ENCODE peak calls at places on chromosome 11, in four cellular contexts. D, A, C and J are unnamed samples.

GRCh38 chr11:34303028-34303427 is 54.8 kb downstream of the ABTB2 start:
- DNase-seq in D (peak), A (no peak), C (no peak), J (no peak)

GRCh38 chr11:126231725-126232459 is 20.3 kb downstream of the FAM118B start:
- DNase-seq in D (no peak), A (no peak), C (no peak), J (peak)

GRCh38 chr11:6022954-6023353 is 7.6 kb downstream of the OR56A1 start:
- DNase-seq in D (peak), A (no peak), C (peak), J (peak)

GRCh38 chr11:64186205-64187165 is 514 bp downstream of the STIP1 start:
- DNase-seq in D (peak), A (no peak), C (no peak), J (peak)

GRCh38 chr11:69546735-69547370 is 65.4 kb downstream of the LINC01488 start:
- DNase-seq in D (no peak), A (no peak), C (peak), J (no peak)

GRCh38 chr11:45834298-45834756 is 12.9 kb upstream of the CRY2 start:
- DNase-seq in D (peak), A (no peak), C (no peak), J (no peak)

GRCh38 chr11:8717876-8718753 is 35.5 kb downstream of the RPL27A start:
- DNase-seq in D (peak), A (no peak), C (no peak), J (peak)

GRCh38 chr11:16191212-16191851 is 165.0 kb downstream of the SOX6 start:
- DNase-seq in D (peak), A (no peak), C (no peak), J (no peak)

GRCh38 chr11:44944181-44944852 is 6.4 kb downstream of the TP53I11 start:
- DNase-seq in D (no peak), A (no peak), C (no peak), J (no peak)

GRCh38 chr11:8384199-8384821 is 120.6 kb upstream of the LMO1 start:
- DNase-seq in D (peak), A (no peak), C (no peak), J (peak)

GRCh38 chr11:7348432-7349298 is 97.0 kb downstream of the SYT9 start:
- DNase-seq in D (no peak), A (peak), C (no peak), J (no peak)

GRCh38 chr11:77301510-77301909 is at the start of gene GDPD4:
- DNase-seq in D (no peak), A (no peak), C (no peak), J (no peak)

GRCh38 chr11:128179049-128179448 is 408.3 kb downstream of the ETS1 start:
- DNase-seq in D (no peak), A (peak), C (no peak), J (no peak)

GRCh38 chr11:29025001-29025400 is 916.8 kb downstream of the METTL15 start:
- DNase-seq in D (no peak), A (no peak), C (no peak), J (no peak)

GRCh38 chr11:1130276-1131032 is 27.3 kb upstream of the MUC5AC start:
- DNase-seq in D (no peak), A (peak), C (no peak), J (no peak)

GRCh38 chr11:69152748-69153446 is 2.8 kb upstream of the SMIM38 start:
- DNase-seq in D (no peak), A (no peak), C (no peak), J (no peak)

GRCh38 chr11:29159552-29160465 is 857.0 kb downstream of the KCNA4 start:
- DNase-seq in D (peak), A (peak), C (no peak), J (peak)

GRCh38 chr11:80815752-80816453 is 1375.1 kb upstream of the TENM4 start:
- DNase-seq in D (peak), A (no peak), C (peak), J (peak)

GRCh38 chr11:119683783-119684182 is 45.2 kb downstream of the NECTIN1 start:
- DNase-seq in D (no peak), A (no peak), C (no peak), J (no peak)

GRCh38 chr11:97993565-97993964 is 1027.2 kb upstream of the CNTN5 start:
- DNase-seq in D (no peak), A (no peak), C (no peak), J (no peak)

GRCh38 chr11:10651579-10652361 is 41.8 kb downstream of the IRAG1 start:
- DNase-seq in D (no peak), A (no peak), C (no peak), J (no peak)

GRCh38 chr11:102171101-102171500 is 60.9 kb downstream of the YAP1 start:
- DNase-seq in D (no peak), A (no peak), C (no peak), J (peak)

GRCh38 chr11:69398529-69399492 is 82.7 kb upstream of the LINC01488 start:
- DNase-seq in D (peak), A (no peak), C (no peak), J (no peak)

GRCh38 chr11:114416441-114416928 is 16.0 kb downstream of the RBM7 start:
- DNase-seq in D (no peak), A (no peak), C (no peak), J (no peak)

GRCh38 chr11:133086518-133086917 is 445.8 kb downstream of the OPCML start:
- DNase-seq in D (no peak), A (no peak), C (no peak), J (no peak)

GRCh38 chr11:63212742-63213141 is 30.7 kb downstream of the SLC22A25 start:
- DNase-seq in D (peak), A (peak), C (no peak), J (peak)

GRCh38 chr11:133361689-133361994 is 170.7 kb downstream of the OPCML start:
- DNase-seq in D (no peak), A (no peak), C (no peak), J (no peak)

GRCh38 chr11:111378773-111379499 is at the start of gene POU2AF1:
- DNase-seq in D (no peak), A (no peak), C (peak), J (no peak)
- TF ChIP-seq MAX in D (no peak), A (no peak), C (peak), J (no peak)

GRCh38 chr11:108886608-108887007 is 221.7 kb downstream of the DDX10 start:
- DNase-seq in D (no peak), A (no peak), C (no peak), J (peak)

GRCh38 chr11:108882211-108882831 is 217.5 kb downstream of the DDX10 start:
- DNase-seq in D (no peak), A (no peak), C (no peak), J (no peak)

GRCh38 chr11:108880510-108880909 is 215.6 kb downstream of the DDX10 start:
- DNase-seq in D (no peak), A (no peak), C (no peak), J (peak)

GRCh38 chr11:108881136-108881535 is 216.3 kb downstream of the DDX10 start:
- DNase-seq in D (no peak), A (no peak), C (no peak), J (no peak)
- H3K4me3 ChIP-seq in D (no peak), A (no peak), C (no peak), J (no peak)

GRCh38 chr11:116175707-116176106 is 597.1 kb downstream of the BUD13 start:
- DNase-seq in D (no peak), A (no peak), C (no peak), J (no peak)

GRCh38 chr11:116171271-116172140 is 601.3 kb downstream of the BUD13 start:
- DNase-seq in D (no peak), A (no peak), C (no peak), J (no peak)

GRCh38 chr11:116173946-116174911 is 598.6 kb downstream of the BUD13 start:
- DNase-seq in D (no peak), A (no peak), C (no peak), J (no peak)

GRCh38 chr11:116172156-116172555 is 600.6 kb downstream of the BUD13 start:
- DNase-seq in D (no peak), A (no peak), C (no peak), J (no peak)

DNA sequence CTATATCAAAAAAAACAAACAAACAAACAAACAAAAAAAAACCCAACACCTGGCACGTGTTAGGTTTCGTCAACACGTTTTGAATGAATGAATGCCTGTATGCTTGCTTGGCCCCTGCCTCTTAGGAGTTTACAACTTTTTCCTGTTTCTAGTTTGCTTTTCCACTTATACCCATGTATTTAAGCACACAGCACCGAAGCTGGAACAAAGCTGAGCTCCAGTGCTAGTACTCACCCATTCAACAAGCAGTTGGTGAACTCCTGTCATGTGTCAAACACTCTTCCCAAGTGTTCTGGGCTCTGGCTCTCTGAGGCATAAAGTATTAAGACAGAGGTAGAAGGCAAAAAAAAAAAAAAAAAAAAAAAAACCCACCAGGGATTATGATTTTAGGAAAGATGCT is 599.3 kb downstream of the BUD13 start:
- DNase-seq in D (no peak), A (no peak), C (no peak), J (no peak)
- TF ChIP-seq MAX in D (no peak), A (no peak), C (no peak), J (no peak)

GRCh38 chr11:48055292-48056132 is 75.2 kb downstream of the PTPRJ start:
- DNase-seq in D (peak), A (no peak), C (no peak), J (no peak)
- H3K4me3 ChIP-seq in D (peak), A (no peak), C (peak), J (no peak)

GRCh38 chr11:117959438-117960149 is 26.6 kb upstream of the IL10RA start:
- DNase-seq in D (peak), A (no peak), C (no peak), J (no peak)
- TF ChIP-seq MAX in D (no peak), A (no peak), C (no peak), J (no peak)

GRCh38 chr11:67287355-67288197 is 1.5 kb upstream of the ANKRD13D start:
- DNase-seq in D (peak), A (no peak), C (no peak), J (no peak)
- H3K4me3 ChIP-seq in D (peak), A (peak), C (peak), J (no peak)

DNA sequence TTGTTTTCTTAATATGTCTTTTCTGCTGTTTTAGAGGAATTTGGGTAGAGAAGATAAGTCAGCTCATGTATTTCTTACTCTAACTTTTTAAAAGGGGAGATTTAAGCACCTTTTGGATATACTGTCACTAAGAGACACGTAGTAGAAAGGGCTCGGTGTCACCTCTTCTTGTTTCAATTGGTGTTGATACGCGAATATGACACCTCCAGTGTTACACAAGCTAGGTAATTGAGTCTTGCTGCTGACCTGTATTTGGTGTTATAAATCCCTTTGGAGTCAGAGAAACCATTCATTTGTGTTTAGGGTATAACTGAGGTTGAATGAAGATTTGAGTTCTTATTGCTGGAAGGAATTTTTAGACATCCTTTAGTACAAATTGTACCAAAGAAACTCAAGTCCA is 25.6 kb downstream of the FAR1 start:
- DNase-seq in D (no peak), A (no peak), C (no peak), J (no peak)
- TF ChIP-seq MAX in D (no peak), A (no peak), C (no peak), J (no peak)

GRCh38 chr11:96755752-96756151 is 365.9 kb downstream of the JRKL start:
- DNase-seq in D (no peak), A (no peak), C (no peak), J (no peak)
- H3K4me3 ChIP-seq in D (no peak), A (no peak), C (no peak), J (no peak)